ENCODE peak calls at places on chromosomes 6 and 20, in six cellular contexts. K is nucleus accumbens; S is effector memory CD4-positive, alpha-beta T cell; H is activated CD8-positive, alpha-beta T cell treated with anti-CD3 and anti-CD28 coated beads for 36 hours; X is ACHN; Y is activated CD4-positive, alpha-beta T cell treated with anti-CD3 and anti-CD28 coated beads, Interleukin-2, amount 10 ng/mL, durations not matched to agents 7 days and 5 days. G is an unnamed sample.

GRCh38 chr20:62437985-62438384 is 10.6 kb upstream of the RBBP8NL start:
- DNase-seq in K (no peak), H (no peak), X (no peak), S (no peak), Y (no peak), G (no peak)

GRCh38 chr6:41581381-41581991 is 35.3 kb downstream of the FOXP4 start:
- DNase-seq in X (peak; percentile 94), Y (no peak), K (no peak), S (no peak), H (no peak), G (no peak)

GRCh38 chr6:95133578-95133977 is 443.8 kb upstream of the MANEA start:
- DNase-seq in X (peak; percentile 39), K (no peak), S (no peak), Y (no peak), H (no peak), G (no peak)

GRCh38 chr6:133817460-133818047 is 71.4 kb upstream of the TCF21 start:
- DNase-seq in Y (peak; percentile 35), K (no peak), X (peak; percentile 26), S (peak; percentile 9), H (peak; percentile 62), G (no peak)

GRCh38 chr6:79946242-79946641 is 1.1 kb downstream of the ELOVL4 start:
- DNase-seq in X (peak; percentile 29), K (no peak), H (peak; percentile 43), S (no peak), Y (peak; percentile 30), G (no peak)

GRCh38 chr6:143591441-143591840 is 79.9 kb upstream of the FUCA2 start:
- DNase-seq in S (no peak), Y (no peak), H (no peak), K (no peak), X (no peak), G (no peak)

GRCh38 chr20:1940581-1940980 is 45.4 kb downstream of the SIRPA start:
- DNase-seq in K (no peak), H (no peak), Y (no peak), X (no peak), S (no peak), G (peak; percentile 20)

GRCh38 chr6:10302566-10303235 is 112.2 kb downstream of the TFAP2A start:
- DNase-seq in S (no peak), Y (no peak), H (no peak), X (no peak), K (no peak), G (no peak)